ENCODE peak calls at places on chromosomes 3 and 15, in five cellular contexts. A, L, V, Z and W are unnamed samples.
A peak's percentile ranks its signal among the peaks of the same experiment; 100 is the strongest.

GRCh38 chr3:148763921-148764320 is 63.7 kb upstream of the CPB1 start:
- DNase-seq in A (no peak), L (no peak), V (no peak), Z (no peak), W (no peak)

GRCh38 chr3:66816110-66816761 is 181.9 kb upstream of the KBTBD8 start:
- DNase-seq in A (peak; percentile 43), L (no peak), V (peak; percentile 21), Z (peak; percentile 37), W (no peak)

GRCh38 chr3:72335458-72336050 is 512.7 kb downstream of the SHQ1 start:
- DNase-seq in A (no peak), L (no peak), V (no peak), Z (no peak), W (no peak)

GRCh38 chr15:40313531-40314398 is 6.0 kb upstream of the PLCB2 start:
- DNase-seq in A (no peak), L (no peak), V (no peak), Z (no peak), W (no peak)

GRCh38 chr3:168813261-168813660 is 717.5 kb upstream of the GOLIM4 start:
- DNase-seq in A (no peak), L (no peak), V (no peak), Z (no peak), W (no peak)

GRCh38 chr3:55615694-55616310 is 128.7 kb upstream of the WNT5A start:
- DNase-seq in A (no peak), L (no peak), V (no peak), Z (no peak), W (no peak)

GRCh38 chr3:171461087-171461917 is 1.1 kb upstream of the TNIK start:
- DNase-seq in A (peak; percentile 30), L (peak; percentile 32), V (no peak), Z (no peak), W (no peak)

GRCh38 chr3:8757551-8758518 is 11.6 kb downstream of the OXTR start:
- DNase-seq in A (peak; percentile 45), L (no peak), V (no peak), Z (peak; percentile 58), W (no peak)

GRCh38 chr3:12675115-12675810 is 11.3 kb upstream of the RAF1 start:
- DNase-seq in A (no peak), L (no peak), V (no peak), Z (no peak), W (no peak)